ENCODE peak calls at places on chromosomes 3 and 15, in eight cellular contexts. One of them, this sample, is unnamed.

GRCh38 chr15:35686347-35686746 is 140.4 kb upstream of the DPH6 start:
- DNase-seq in HL-60: no peak
- DNase-seq in breast epithelium: no peak
- DNase-seq in GM23338: no peak
- DNase-seq in stomach: no peak
- DNase-seq in SK-N-SH: no peak
- DNase-seq in Panc1: no peak
- DNase-seq in esophagus muscularis mucosa: no peak
- DNase-seq in this sample: no peak

GRCh38 chr15:92845109-92845508 is 55.0 kb upstream of the CHD2 start:
- DNase-seq in HL-60: peak
- DNase-seq in breast epithelium: no peak
- DNase-seq in GM23338: no peak
- DNase-seq in stomach: no peak
- DNase-seq in SK-N-SH: no peak
- DNase-seq in Panc1: no peak
- DNase-seq in esophagus muscularis mucosa: no peak
- DNase-seq in this sample: no peak

GRCh38 chr3:143831208-143831607 is 17.1 kb downstream of the SLC9A9 start:
- DNase-seq in HL-60: no peak
- DNase-seq in breast epithelium: no peak
- DNase-seq in GM23338: no peak
- DNase-seq in stomach: no peak
- DNase-seq in SK-N-SH: no peak
- DNase-seq in Panc1: no peak
- DNase-seq in esophagus muscularis mucosa: no peak
- DNase-seq in this sample: no peak

GRCh38 chr3:172175254-172175599 is 135.8 kb downstream of the FNDC3B start:
- DNase-seq in HL-60: no peak
- DNase-seq in breast epithelium: no peak
- DNase-seq in GM23338: no peak
- DNase-seq in stomach: no peak
- DNase-seq in SK-N-SH: no peak
- DNase-seq in Panc1: no peak
- DNase-seq in esophagus muscularis mucosa: no peak
- DNase-seq in this sample: no peak

GRCh38 chr3:177777699-177778098 is 580.4 kb upstream of the TBL1XR1 start:
- DNase-seq in HL-60: peak
- DNase-seq in breast epithelium: no peak
- DNase-seq in GM23338: peak
- DNase-seq in stomach: peak
- DNase-seq in SK-N-SH: peak
- DNase-seq in Panc1: peak
- DNase-seq in esophagus muscularis mucosa: no peak
- DNase-seq in this sample: no peak

GRCh38 chr3:127034990-127035652 is 52.2 kb downstream of the PLXNA1 start:
- DNase-seq in HL-60: no peak
- DNase-seq in breast epithelium: no peak
- DNase-seq in GM23338: no peak
- DNase-seq in stomach: no peak
- DNase-seq in SK-N-SH: no peak
- DNase-seq in Panc1: no peak
- DNase-seq in esophagus muscularis mucosa: no peak
- DNase-seq in this sample: no peak

GRCh38 chr15:44971036-44971435 is 14.5 kb downstream of the TERB2 start:
- DNase-seq in HL-60: no peak
- DNase-seq in breast epithelium: no peak
- DNase-seq in GM23338: no peak
- DNase-seq in stomach: no peak
- DNase-seq in SK-N-SH: no peak
- DNase-seq in Panc1: no peak
- DNase-seq in esophagus muscularis mucosa: no peak
- DNase-seq in this sample: no peak

GRCh38 chr3:113607219-113607596 is 74.9 kb downstream of the SIDT1 start:
- DNase-seq in HL-60: no peak
- DNase-seq in breast epithelium: no peak
- DNase-seq in GM23338: peak
- DNase-seq in stomach: no peak
- DNase-seq in SK-N-SH: no peak
- DNase-seq in Panc1: no peak
- DNase-seq in esophagus muscularis mucosa: no peak
- DNase-seq in this sample: no peak

GRCh38 chr3:123344941-123345594 is 103.8 kb downstream of the ADCY5 start:
- DNase-seq in HL-60: no peak
- DNase-seq in breast epithelium: peak
- DNase-seq in GM23338: peak
- DNase-seq in stomach: no peak
- DNase-seq in SK-N-SH: no peak
- DNase-seq in Panc1: no peak
- DNase-seq in esophagus muscularis mucosa: no peak
- DNase-seq in this sample: peak
- TF ChIP-seq CTCF in HL-60: no peak
- TF ChIP-seq CTCF in breast epithelium: no peak
- TF ChIP-seq CTCF in GM23338: no peak
- TF ChIP-seq CTCF in stomach: no peak
- TF ChIP-seq CTCF in SK-N-SH: no peak
- TF ChIP-seq CTCF in Panc1: no peak
- TF ChIP-seq CTCF in esophagus muscularis mucosa: no peak
- TF ChIP-seq CTCF in this sample: no peak

GRCh38 chr3:194138098-194138474 is 2.1 kb downstream of the HES1 start:
- DNase-seq in HL-60: no peak
- DNase-seq in breast epithelium: no peak
- DNase-seq in GM23338: no peak
- DNase-seq in stomach: no peak
- DNase-seq in SK-N-SH: no peak
- DNase-seq in Panc1: no peak
- DNase-seq in esophagus muscularis mucosa: no peak
- DNase-seq in this sample: no peak
- TF ChIP-seq POLR2AphosphoS5 in HL-60: no peak
- TF ChIP-seq POLR2AphosphoS5 in breast epithelium: no peak
- TF ChIP-seq POLR2AphosphoS5 in GM23338: no peak
- TF ChIP-seq POLR2AphosphoS5 in stomach: no peak
- TF ChIP-seq POLR2AphosphoS5 in SK-N-SH: no peak
- TF ChIP-seq POLR2AphosphoS5 in Panc1: peak
- TF ChIP-seq POLR2AphosphoS5 in esophagus muscularis mucosa: no peak
- TF ChIP-seq POLR2AphosphoS5 in this sample: no peak

DNA sequence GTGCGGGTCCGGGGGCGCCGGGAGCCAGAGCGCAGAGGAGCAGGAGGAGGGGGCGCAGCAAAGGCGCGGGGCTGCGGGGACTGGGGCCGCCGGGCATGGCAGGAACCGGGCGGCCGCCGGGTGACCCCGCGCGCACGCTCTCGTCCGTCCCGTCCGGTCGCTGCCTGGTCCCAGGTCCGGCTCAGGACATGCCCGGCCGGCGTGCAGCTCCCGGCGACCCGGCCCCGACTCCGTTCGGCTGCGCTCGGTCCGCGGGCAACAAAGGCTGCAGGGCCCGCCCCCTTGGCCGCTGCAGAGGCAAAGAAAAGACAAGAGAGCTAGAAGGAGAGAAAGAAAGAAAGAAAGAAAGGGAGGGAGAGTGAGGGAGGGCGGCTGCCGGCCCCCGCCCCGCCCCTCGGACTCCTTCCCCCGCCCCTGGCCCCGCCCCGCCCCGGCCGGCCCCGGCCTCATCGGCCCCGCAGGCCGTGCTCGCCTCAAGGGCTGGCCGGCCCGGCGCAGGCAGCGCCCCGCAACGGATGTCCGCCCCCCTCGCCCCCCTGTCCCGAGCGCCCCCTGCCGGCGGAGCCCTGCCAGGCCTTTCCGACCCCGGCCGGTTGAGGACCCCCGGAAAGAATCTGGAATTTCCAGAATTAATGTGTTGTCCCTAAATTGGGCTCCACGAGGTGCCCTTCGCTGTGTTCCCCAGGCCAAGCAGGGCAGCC is at the start of gene ADAMTS7:
- DNase-seq in HL-60: no peak
- DNase-seq in breast epithelium: no peak
- DNase-seq in GM23338: peak
- DNase-seq in stomach: peak
- DNase-seq in SK-N-SH: peak
- DNase-seq in Panc1: no peak
- DNase-seq in esophagus muscularis mucosa: no peak
- DNase-seq in this sample: peak
- TF ChIP-seq CTCF in HL-60: no peak
- TF ChIP-seq CTCF in breast epithelium: peak
- TF ChIP-seq CTCF in GM23338: peak
- TF ChIP-seq CTCF in stomach: peak
- TF ChIP-seq CTCF in SK-N-SH: peak
- TF ChIP-seq CTCF in Panc1: peak
- TF ChIP-seq CTCF in esophagus muscularis mucosa: peak
- TF ChIP-seq CTCF in this sample: peak

DNA sequence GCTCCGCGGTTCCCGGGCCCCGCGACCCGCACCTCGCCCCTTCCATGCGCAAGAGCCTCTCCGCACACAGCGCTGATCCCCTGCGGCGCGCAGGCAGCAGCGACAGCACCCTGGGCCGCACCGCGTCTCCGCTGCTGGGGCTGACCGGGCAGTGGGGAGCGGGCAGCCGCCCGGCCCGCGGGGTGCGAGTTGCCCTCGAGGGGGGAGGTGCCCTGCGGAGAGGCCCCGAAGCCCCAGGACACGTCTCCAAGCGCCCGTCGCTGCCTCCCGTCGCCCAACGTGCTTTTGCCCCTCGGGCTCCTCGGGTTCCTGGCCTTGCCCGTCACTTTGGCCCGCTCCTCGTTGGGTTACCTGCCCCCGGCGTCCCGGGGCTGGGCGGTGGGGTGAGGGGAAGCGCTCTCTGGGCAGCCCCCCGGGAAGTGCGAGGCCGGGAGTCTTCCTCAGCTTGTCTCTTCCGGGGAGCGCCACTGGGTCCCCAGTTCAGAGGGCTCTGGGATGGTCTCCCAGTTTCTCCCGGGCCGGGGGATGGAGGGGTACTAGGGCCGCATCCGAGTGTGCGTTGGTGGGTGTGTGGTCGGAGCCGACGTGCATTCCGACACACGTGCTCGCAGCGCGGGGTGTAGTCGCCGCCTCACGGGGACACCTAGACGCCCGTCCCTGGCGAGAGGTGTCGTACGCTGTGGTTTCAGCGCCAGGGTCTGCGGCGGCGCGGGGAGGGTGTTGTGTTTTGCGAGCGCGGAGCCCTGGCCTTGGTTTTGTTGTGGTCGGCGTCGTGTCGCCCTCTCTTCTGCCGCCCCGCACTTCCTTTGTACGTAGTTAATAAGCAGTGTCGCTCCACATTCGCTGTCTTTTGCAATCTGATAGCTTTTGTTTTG is 1.9 kb downstream of the IGF1R start:
- DNase-seq in HL-60: no peak
- DNase-seq in breast epithelium: no peak
- DNase-seq in GM23338: peak
- DNase-seq in stomach: peak
- DNase-seq in SK-N-SH: peak
- DNase-seq in Panc1: no peak
- DNase-seq in esophagus muscularis mucosa: peak
- DNase-seq in this sample: no peak
- TF ChIP-seq POLR2AphosphoS5 in HL-60: no peak
- TF ChIP-seq POLR2AphosphoS5 in breast epithelium: no peak
- TF ChIP-seq POLR2AphosphoS5 in GM23338: peak
- TF ChIP-seq POLR2AphosphoS5 in stomach: no peak
- TF ChIP-seq POLR2AphosphoS5 in SK-N-SH: no peak
- TF ChIP-seq POLR2AphosphoS5 in Panc1: no peak
- TF ChIP-seq POLR2AphosphoS5 in esophagus muscularis mucosa: peak
- TF ChIP-seq POLR2AphosphoS5 in this sample: peak

DNA sequence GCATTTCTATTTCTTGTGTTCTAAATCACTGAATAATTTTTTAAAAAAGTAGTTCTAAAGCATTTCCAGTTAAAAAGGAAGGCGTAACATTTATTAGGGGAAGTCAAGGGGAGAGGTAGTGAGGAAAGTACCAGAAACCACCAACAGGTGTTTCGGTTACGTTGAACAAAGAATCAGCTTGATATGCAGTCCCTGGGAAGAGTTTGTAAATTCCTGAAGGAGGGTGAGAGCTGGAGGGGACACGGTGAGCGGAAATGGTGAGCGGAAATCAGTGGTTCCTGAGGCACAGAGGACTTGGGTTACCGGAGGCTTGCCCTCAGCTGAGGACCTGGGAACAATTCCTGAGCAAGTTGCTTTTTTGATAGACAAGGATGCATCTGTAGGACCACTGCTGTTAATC is 17.8 kb downstream of the MAP2K1 start:
- DNase-seq in HL-60: no peak
- DNase-seq in breast epithelium: no peak
- DNase-seq in GM23338: peak
- DNase-seq in stomach: no peak
- DNase-seq in SK-N-SH: no peak
- DNase-seq in Panc1: no peak
- DNase-seq in esophagus muscularis mucosa: no peak
- DNase-seq in this sample: no peak
- TF ChIP-seq CTCF in HL-60: no peak
- TF ChIP-seq CTCF in breast epithelium: no peak
- TF ChIP-seq CTCF in GM23338: peak
- TF ChIP-seq CTCF in stomach: no peak
- TF ChIP-seq CTCF in SK-N-SH: no peak
- TF ChIP-seq CTCF in Panc1: no peak
- TF ChIP-seq CTCF in esophagus muscularis mucosa: peak
- TF ChIP-seq CTCF in this sample: no peak

GRCh38 chr3:141368062-141368924 is at the start of gene ZBTB38:
- DNase-seq in HL-60: no peak
- DNase-seq in breast epithelium: peak
- DNase-seq in GM23338: peak
- DNase-seq in stomach: peak
- DNase-seq in SK-N-SH: peak
- DNase-seq in Panc1: no peak
- DNase-seq in esophagus muscularis mucosa: peak
- DNase-seq in this sample: peak

GRCh38 chr3:141365206-141365605 is 3.1 kb upstream of the ZBTB38 start:
- DNase-seq in HL-60: no peak
- DNase-seq in breast epithelium: no peak
- DNase-seq in GM23338: no peak
- DNase-seq in stomach: no peak
- DNase-seq in SK-N-SH: no peak
- DNase-seq in Panc1: no peak
- DNase-seq in esophagus muscularis mucosa: no peak
- DNase-seq in this sample: no peak

GRCh38 chr3:141366285-141367037 is 1.8 kb upstream of the ZBTB38 start:
- DNase-seq in HL-60: no peak
- DNase-seq in breast epithelium: no peak
- DNase-seq in GM23338: no peak
- DNase-seq in stomach: peak
- DNase-seq in SK-N-SH: no peak
- DNase-seq in Panc1: no peak
- DNase-seq in esophagus muscularis mucosa: peak
- DNase-seq in this sample: peak

GRCh38 chr3:141368925-141369794 is 856 bp downstream of the ZBTB38 start:
- DNase-seq in HL-60: no peak
- DNase-seq in breast epithelium: no peak
- DNase-seq in GM23338: no peak
- DNase-seq in stomach: no peak
- DNase-seq in SK-N-SH: no peak
- DNase-seq in Panc1: no peak
- DNase-seq in esophagus muscularis mucosa: no peak
- DNase-seq in this sample: no peak

GRCh38 chr3:141367038-141367730 is 1.1 kb upstream of the ZBTB38 start:
- DNase-seq in HL-60: no peak
- DNase-seq in breast epithelium: peak
- DNase-seq in GM23338: no peak
- DNase-seq in stomach: no peak
- DNase-seq in SK-N-SH: no peak
- DNase-seq in Panc1: no peak
- DNase-seq in esophagus muscularis mucosa: no peak
- DNase-seq in this sample: peak
- TF ChIP-seq POLR2AphosphoS5 in HL-60: no peak
- TF ChIP-seq POLR2AphosphoS5 in breast epithelium: peak
- TF ChIP-seq POLR2AphosphoS5 in GM23338: no peak
- TF ChIP-seq POLR2AphosphoS5 in stomach: no peak
- TF ChIP-seq POLR2AphosphoS5 in SK-N-SH: peak
- TF ChIP-seq POLR2AphosphoS5 in Panc1: no peak
- TF ChIP-seq POLR2AphosphoS5 in esophagus muscularis mucosa: peak
- TF ChIP-seq POLR2AphosphoS5 in this sample: peak

This sample was measured in sigmoid colon.